ENCODE peak calls at places on chromosomes 2 and 18, in six cellular contexts. I is neural crest cell, L is stomach, P is HCT116, H is spleen, O is kidney epithelial cell. Z is an unnamed sample.

GRCh38 chr2:18066894-18067293 is 188.4 kb downstream of the KCNS3 start:
- DNase-seq in I (no peak), L (no peak), P (no peak), H (no peak), O (no peak), Z (no peak)

GRCh38 chr2:54977149-54977548 is 73.1 kb downstream of the RTN4 start:
- DNase-seq in I (no peak), L (no peak), P (no peak), H (no peak), O (no peak), Z (no peak)

GRCh38 chr18:49017813-49018552 is 67.2 kb upstream of the SMAD7 start:
- DNase-seq in I (no peak), L (peak), P (no peak), H (peak), O (no peak), Z (no peak)

GRCh38 chr18:33231474-33232317 is 208.8 kb downstream of the CCDC178 start:
- DNase-seq in I (peak), L (peak), P (peak), H (no peak), O (peak), Z (peak)

GRCh38 chr2:67619204-67619603 is 222.1 kb downstream of the ETAA1 start:
- DNase-seq in I (no peak), L (no peak), P (no peak), H (no peak), O (no peak), Z (no peak)

GRCh38 chr2:37568565-37568964 is 102.9 kb downstream of the CDC42EP3 start:
- DNase-seq in I (no peak), L (no peak), P (no peak), H (no peak), O (no peak), Z (no peak)

GRCh38 chr2:60468390-60469085 is 84.9 kb downstream of the BCL11A start:
- DNase-seq in I (no peak), L (no peak), P (no peak), H (no peak), O (no peak), Z (no peak)

GRCh38 chr2:38245114-38245641 is 131.9 kb downstream of the ATL2 start:
- DNase-seq in I (no peak), L (no peak), P (no peak), H (no peak), O (peak), Z (no peak)

GRCh38 chr2:199462167-199462976 is 4.6 kb upstream of the SATB2 start:
- DNase-seq in I (peak), L (no peak), P (no peak), H (no peak), O (no peak), Z (no peak)

GRCh38 chr2:37201766-37202165 is 5.5 kb downstream of the CEBPZOS start:
- DNase-seq in I (no peak), L (no peak), P (no peak), H (no peak), O (no peak), Z (no peak)

GRCh38 chr2:35530615-35531135 is 824.9 kb upstream of the CRIM1 start:
- DNase-seq in I (no peak), L (no peak), P (no peak), H (no peak), O (no peak), Z (no peak)

GRCh38 chr2:157782057-157782845 is 93.9 kb downstream of the ACVR1 start:
- DNase-seq in I (no peak), L (no peak), P (no peak), H (no peak), O (no peak), Z (no peak)

GRCh38 chr18:74901347-74902169 is 303.9 kb downstream of the ZNF407 start:
- DNase-seq in I (no peak), L (no peak), P (no peak), H (no peak), O (no peak), Z (no peak)

GRCh38 chr18:68735498-68736343 is 20.8 kb upstream of the TMX3 start:
- DNase-seq in I (no peak), L (no peak), P (peak), H (no peak), O (no peak), Z (peak)

GRCh38 chr2:135630488-135630887 is 99.2 kb downstream of the R3HDM1 start:
- DNase-seq in I (no peak), L (no peak), P (no peak), H (no peak), O (no peak), Z (no peak)

GRCh38 chr2:231029563-231029962 is 7.8 kb upstream of the C2orf72 start:
- DNase-seq in I (no peak), L (no peak), P (no peak), H (no peak), O (no peak), Z (no peak)

GRCh38 chr2:96251721-96252292 is 14.0 kb downstream of the TMEM127 start:
- DNase-seq in I (peak), L (peak), P (peak), H (no peak), O (peak), Z (no peak)

GRCh38 chr2:131035826-131036231 is 57.4 kb downstream of the FAM168B start:
- DNase-seq in I (no peak), L (no peak), P (no peak), H (peak), O (no peak), Z (no peak)

GRCh38 chr2:196830701-196831100 is 21.5 kb upstream of the C2orf66 start:
- DNase-seq in I (no peak), L (no peak), P (no peak), H (no peak), O (no peak), Z (no peak)

GRCh38 chr2:60849165-60849564 is 32.2 kb upstream of the REL start:
- DNase-seq in I (no peak), L (no peak), P (no peak), H (no peak), O (no peak), Z (no peak)

DNA sequence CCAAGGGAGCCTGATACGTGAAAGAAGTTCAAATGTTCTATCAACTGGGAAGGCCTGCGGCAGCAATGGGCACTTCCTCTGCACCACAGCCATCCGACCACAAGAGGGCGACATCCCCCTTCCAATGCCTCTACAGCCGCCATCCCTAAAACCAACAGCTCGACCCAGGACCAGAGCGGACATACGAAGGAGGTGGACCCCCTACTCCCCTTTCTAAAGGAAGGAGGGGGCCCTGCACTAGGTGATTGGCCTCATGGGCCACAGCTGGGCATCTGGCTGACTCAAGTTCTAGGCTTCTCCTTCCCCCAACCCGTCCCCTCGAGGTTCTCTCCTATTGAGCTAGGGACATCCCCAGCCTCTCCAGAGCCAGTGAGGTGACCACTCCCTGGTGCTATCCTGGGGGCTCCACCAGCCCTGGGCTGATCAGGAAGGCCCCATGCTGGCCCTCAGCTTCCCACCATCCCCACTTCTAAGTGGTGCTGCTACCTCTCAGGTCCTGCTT is 217.2 kb downstream of the TNS1 start:
- DNase-seq in I (peak), L (peak), P (peak), H (peak), O (no peak), Z (no peak)
- TF ChIP-seq CTCF in I (peak), L (peak), P (peak), H (peak), O (peak), Z (peak)

GRCh38 chr2:16019617-16020351 is 79.4 kb downstream of the MYCN start:
- DNase-seq in I (no peak), L (no peak), P (no peak), H (no peak), O (no peak), Z (no peak)
- TF ChIP-seq CTCF in I (no peak), L (no peak), P (no peak), H (no peak), O (no peak), Z (no peak)

GRCh38 chr2:77521482-77521881 is 694 bp downstream of the LRRTM4 start:
- DNase-seq in I (no peak), L (no peak), P (no peak), H (no peak), O (no peak), Z (no peak)

GRCh38 chr2:77522883-77523282 is 707 bp upstream of the LRRTM4 start:
- DNase-seq in I (no peak), L (no peak), P (no peak), H (no peak), O (no peak), Z (no peak)

GRCh38 chr2:77519888-77520506 is 2.2 kb downstream of the LRRTM4 start:
- DNase-seq in I (no peak), L (no peak), P (no peak), H (no peak), O (no peak), Z (no peak)

GRCh38 chr2:77520981-77521380 is 1.2 kb downstream of the LRRTM4 start:
- DNase-seq in I (no peak), L (no peak), P (no peak), H (no peak), O (no peak), Z (no peak)

GRCh38 chr2:77521931-77522470 is at the start of gene LRRTM4:
- DNase-seq in I (no peak), L (no peak), P (no peak), H (no peak), O (no peak), Z (no peak)
- TF ChIP-seq CTCF in I (peak), L (no peak), P (no peak), H (no peak), O (no peak), Z (peak)

GRCh38 chr18:45166341-45167108 is 448.8 kb upstream of the SLC14A2 start:
- DNase-seq in I (no peak), L (no peak), P (no peak), H (no peak), O (peak), Z (no peak)

GRCh38 chr18:45167631-45168225 is 447.5 kb upstream of the SLC14A2 start:
- DNase-seq in I (no peak), L (no peak), P (no peak), H (no peak), O (no peak), Z (no peak)

GRCh38 chr18:45165871-45166270 is 449.4 kb upstream of the SLC14A2 start:
- DNase-seq in I (no peak), L (no peak), P (no peak), H (no peak), O (no peak), Z (no peak)

GRCh38 chr18:45168883-45169585 is 446.2 kb upstream of the SLC14A2 start:
- DNase-seq in I (no peak), L (no peak), P (no peak), H (no peak), O (no peak), Z (no peak)

GRCh38 chr18:45167109-45167551 is 448.1 kb upstream of the SLC14A2 start:
- DNase-seq in I (no peak), L (no peak), P (no peak), H (no peak), O (no peak), Z (no peak)
- TF ChIP-seq CTCF in I (no peak), L (no peak), P (no peak), H (no peak), O (no peak), Z (no peak)

GRCh38 chr2:8694737-8695136 is 12.9 kb downstream of the ID2 start:
- DNase-seq in I (no peak), L (no peak), P (no peak), H (no peak), O (no peak), Z (no peak)

GRCh38 chr2:8697190-8697589 is 15.3 kb downstream of the ID2 start:
- DNase-seq in I (no peak), L (no peak), P (no peak), H (no peak), O (no peak), Z (no peak)

GRCh38 chr2:8691859-8692437 is 10.1 kb downstream of the ID2 start:
- DNase-seq in I (no peak), L (no peak), P (no peak), H (no peak), O (no peak), Z (no peak)

DNA sequence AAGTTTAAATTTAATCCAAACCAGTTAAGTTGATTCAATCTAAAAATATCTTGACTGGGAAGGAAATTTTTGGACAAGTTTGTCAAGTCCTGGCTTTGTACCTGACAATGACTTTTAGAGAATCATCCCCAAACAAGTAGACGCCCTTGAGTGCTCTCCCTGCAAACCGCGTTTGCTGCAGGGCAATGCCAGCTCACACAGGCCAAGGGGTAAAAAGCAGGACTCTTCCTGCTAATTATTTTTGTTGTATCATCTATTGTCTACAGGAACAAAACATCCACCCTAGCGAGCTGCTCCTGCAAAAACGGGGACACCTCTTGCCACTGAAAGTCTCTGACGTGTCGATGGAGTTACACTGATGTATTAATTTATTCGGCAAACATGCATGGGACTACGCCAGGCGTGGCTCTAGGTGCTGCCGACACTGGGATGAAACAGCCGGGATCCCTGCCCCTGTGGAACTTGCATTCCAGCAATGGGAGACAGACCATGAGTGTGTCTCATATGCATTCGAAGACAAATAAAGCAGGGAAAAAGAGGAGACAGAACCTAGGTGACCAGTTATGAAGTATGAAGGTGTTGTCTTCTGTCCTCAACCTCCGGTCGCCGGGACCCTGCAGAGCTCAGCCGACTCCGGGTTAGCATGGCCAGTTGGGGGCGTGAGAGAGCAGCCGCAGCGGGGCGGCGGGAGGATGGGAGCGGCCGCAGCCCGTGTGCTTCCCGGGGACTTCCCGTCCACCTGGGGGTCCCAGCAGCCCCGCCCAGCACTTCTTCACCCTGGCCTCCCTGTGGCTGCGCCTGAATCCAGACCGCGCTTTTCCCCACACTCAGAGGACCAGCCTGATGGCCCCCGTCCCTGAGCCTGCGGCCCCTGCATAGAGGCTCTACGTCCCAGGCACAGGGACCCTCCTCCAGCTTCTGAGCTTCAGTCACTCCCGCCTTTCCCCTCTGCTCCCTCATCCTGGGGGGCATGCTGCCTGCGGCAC is 11.2 kb downstream of the ID2 start:
- DNase-seq in I (peak), L (peak), P (no peak), H (no peak), O (no peak), Z (peak)
- TF ChIP-seq CTCF in I (peak), L (peak), P (peak), H (peak), O (peak), Z (peak)

GRCh38 chr2:75325594-75325993 is 126.3 kb upstream of the TACR1 start:
- DNase-seq in I (no peak), L (no peak), P (no peak), H (no peak), O (no peak), Z (no peak)
- TF ChIP-seq CTCF in I (no peak), L (no peak), P (no peak), H (no peak), O (no peak), Z (no peak)

GRCh38 chr2:163682695-163683094 is 53.1 kb downstream of the FIGN start:
- DNase-seq in I (no peak), L (no peak), P (no peak), H (no peak), O (no peak), Z (no peak)
- TF ChIP-seq CTCF in I (peak), L (no peak), P (peak), H (no peak), O (peak), Z (no peak)